ENCODE peak calls at places on chromosomes 16 and 17, in five cellular contexts. K, B, Y, T and O are unnamed samples.

GRCh38 chr16:71426069-71426879 is 15.6 kb downstream of the TLE7 start:
- DNase-seq in K (peak), T (peak), B (peak), Y (peak), O (peak)

GRCh38 chr16:20867585-20867984 is 32.6 kb downstream of the DCUN1D3 start:
- DNase-seq in B (no peak), Y (no peak), K (no peak), T (no peak), O (no peak)

GRCh38 chr16:66735891-66736290 is 15.5 kb downstream of the DYNC1LI2 start:
- DNase-seq in K (no peak), Y (no peak), B (no peak), T (no peak), O (no peak)

GRCh38 chr16:26382607-26383006 is 684.1 kb upstream of the C16orf82 start:
- DNase-seq in K (no peak), B (no peak), T (no peak), Y (no peak), O (no peak)

GRCh38 chr16:53058441-53058840 is 3.6 kb downstream of the CHD9 start:
- DNase-seq in B (no peak), K (no peak), T (no peak), Y (no peak), O (no peak)

GRCh38 chr16:72355561-72355960 is 183.6 kb upstream of the PMFBP1 start:
- DNase-seq in K (no peak), T (no peak), B (no peak), Y (no peak), O (no peak)

GRCh38 chr17:44362964-44363612 is 565 bp downstream of the FAM171A2 start:
- DNase-seq in K (no peak), Y (peak), B (no peak), T (peak), O (no peak)

GRCh38 chr16:19138601-19139000 is 24.8 kb downstream of the ITPRIPL2 start:
- DNase-seq in Y (no peak), K (no peak), T (no peak), B (peak), O (no peak)

GRCh38 chr17:263773-264172 is 82.3 kb upstream of the DOC2B start:
- DNase-seq in Y (no peak), B (no peak), T (no peak), K (no peak), O (no peak)

GRCh38 chr17:35934760-35935159 is 4.2 kb upstream of the RDM1 start:
- DNase-seq in Y (no peak), K (no peak), B (no peak), T (no peak), O (no peak)

GRCh38 chr16:15482068-15482747 is 47.8 kb downstream of the BMERB1 start:
- DNase-seq in K (no peak), B (peak), T (no peak), Y (peak), O (no peak)

GRCh38 chr17:17073627-17074521 is 31.6 kb downstream of the MPRIP start:
- DNase-seq in B (no peak), T (no peak), Y (no peak), K (no peak), O (no peak)

GRCh38 chr16:89688395-89688794 is 1.9 kb downstream of the CDK10 start:
- DNase-seq in B (no peak), T (no peak), Y (no peak), K (no peak), O (no peak)

GRCh38 chr16:70694088-70694487 is 8.2 kb upstream of the MTSS2 start:
- DNase-seq in Y (no peak), T (no peak), B (no peak), K (no peak), O (no peak)

GRCh38 chr17:17528101-17528500 is 31.9 kb upstream of the RASD1 start:
- DNase-seq in B (no peak), Y (no peak), K (no peak), T (no peak), O (no peak)

GRCh38 chr16:10090816-10091215 is 91.4 kb downstream of the GRIN2A start:
- DNase-seq in Y (no peak), T (no peak), B (no peak), K (no peak), O (no peak)

DNA sequence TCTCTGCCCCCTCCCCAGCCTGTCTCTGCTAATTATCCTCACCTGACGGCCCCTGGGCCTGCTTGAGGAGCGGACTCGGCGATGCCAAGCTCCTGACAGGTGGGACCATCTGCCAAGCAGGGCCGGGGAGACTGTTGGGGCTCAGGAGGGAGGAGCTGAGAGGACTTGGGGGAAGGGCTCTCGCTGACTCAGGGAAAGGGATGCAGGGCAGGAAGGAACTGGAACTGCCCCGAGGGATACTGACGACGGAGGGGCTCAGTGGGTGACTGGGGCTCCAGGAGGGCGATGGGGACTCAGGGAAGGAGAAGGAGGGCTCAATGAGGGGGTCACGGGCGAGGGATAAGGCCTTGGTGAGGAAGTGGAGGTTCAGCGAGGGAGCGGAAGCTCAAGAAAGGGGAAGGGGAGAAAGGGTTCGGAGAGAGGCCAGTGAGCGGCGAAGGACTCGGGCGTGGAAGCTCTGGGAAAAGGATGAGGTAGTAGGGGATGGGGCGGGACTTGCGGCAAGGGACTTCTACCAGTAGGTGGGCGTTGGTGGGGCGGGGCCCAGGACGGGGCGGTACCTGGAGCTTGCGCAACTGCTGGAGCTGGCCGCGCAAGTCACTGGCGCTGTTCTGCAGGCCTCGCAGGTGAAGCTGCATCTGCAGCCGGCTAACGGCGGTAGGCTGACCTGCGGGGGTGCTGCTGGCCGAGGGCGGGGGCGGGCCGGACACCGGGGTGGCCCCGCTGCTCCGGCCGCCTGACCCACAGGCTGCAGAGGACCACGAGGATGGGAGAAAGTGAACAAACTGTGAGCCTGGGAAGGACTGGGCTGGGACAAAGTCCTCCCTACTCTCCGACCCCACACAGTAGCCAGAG is 46.5 kb downstream of the SRCIN1 start:
- DNase-seq in B (peak), T (peak), Y (peak), K (peak), O (peak)
- TF ChIP-seq CTCF in B (no peak), T (peak), Y (peak), K (peak), O (peak)

GRCh38 chr17:8150194-8151119 is 1.7 kb downstream of the PER1 start:
- DNase-seq in Y (no peak), K (no peak), T (no peak), B (no peak), O (no peak)

GRCh38 chr17:8147805-8148404 is 4.3 kb downstream of the PER1 start:
- DNase-seq in T (no peak), B (no peak), K (no peak), Y (no peak), O (no peak)

GRCh38 chr17:8148560-8148959 is 3.6 kb downstream of the PER1 start:
- DNase-seq in Y (no peak), T (no peak), B (no peak), K (no peak), O (no peak)

GRCh38 chr17:8151120-8151640 is 1.0 kb downstream of the PER1 start:
- DNase-seq in B (no peak), Y (peak), T (peak), K (peak), O (no peak)

DNA sequence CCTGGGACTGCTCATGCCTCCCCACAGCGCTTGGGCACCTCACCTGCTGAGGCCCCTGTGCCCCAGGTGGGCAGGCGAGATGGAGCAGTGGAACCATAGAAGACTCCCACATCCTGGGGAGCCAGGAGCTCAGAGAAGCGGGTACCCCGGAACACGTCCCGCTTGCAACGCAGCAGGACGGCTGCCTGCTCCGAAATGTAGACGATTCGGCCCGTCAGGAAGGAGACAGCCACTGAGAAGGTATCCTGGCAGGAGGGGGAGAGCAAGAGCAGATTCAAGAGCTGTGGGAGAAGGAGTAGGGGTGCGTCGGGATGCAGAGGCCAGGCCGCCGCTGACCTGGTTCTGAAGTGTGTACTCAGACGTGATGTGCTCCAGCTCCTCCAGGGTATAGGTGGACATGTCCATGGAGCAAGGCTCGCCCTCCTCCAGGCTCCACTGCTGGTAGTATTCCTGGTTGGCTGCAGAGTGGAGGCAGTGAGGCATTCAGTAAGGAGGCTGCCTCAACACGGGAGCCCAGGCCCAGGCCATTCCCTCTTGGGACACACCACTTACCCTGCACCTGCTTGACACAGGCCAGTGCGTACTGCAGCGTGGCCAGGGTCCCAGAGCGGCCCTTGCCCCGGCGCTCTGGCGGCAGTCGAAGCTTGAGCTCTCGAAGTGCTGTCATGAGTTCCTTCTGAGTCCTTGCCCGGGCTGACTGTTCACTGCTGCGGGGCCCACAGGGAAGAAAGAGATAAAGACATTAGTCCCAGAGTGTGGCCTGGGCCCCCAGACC is 2.6 kb downstream of the PER1 start:
- DNase-seq in K (no peak), B (no peak), T (no peak), Y (no peak), O (no peak)
- TF ChIP-seq CTCF in K (no peak), B (no peak), T (no peak), Y (no peak), O (no peak)

GRCh38 chr16:1983544-1984346 is at the start of gene GFER:
- DNase-seq in T (peak), B (peak), Y (peak), K (peak), O (no peak)
- TF ChIP-seq CTCF in T (peak), B (peak), Y (peak), K (peak), O (peak)

GRCh38 chr17:22694362-22695227 is 1002.3 kb downstream of the KCNJ18 start:
- DNase-seq in B (no peak), T (no peak), K (no peak), Y (peak), O (no peak)
- TF ChIP-seq CTCF in B (peak), T (no peak), K (peak), Y (peak), O (peak)

DNA sequence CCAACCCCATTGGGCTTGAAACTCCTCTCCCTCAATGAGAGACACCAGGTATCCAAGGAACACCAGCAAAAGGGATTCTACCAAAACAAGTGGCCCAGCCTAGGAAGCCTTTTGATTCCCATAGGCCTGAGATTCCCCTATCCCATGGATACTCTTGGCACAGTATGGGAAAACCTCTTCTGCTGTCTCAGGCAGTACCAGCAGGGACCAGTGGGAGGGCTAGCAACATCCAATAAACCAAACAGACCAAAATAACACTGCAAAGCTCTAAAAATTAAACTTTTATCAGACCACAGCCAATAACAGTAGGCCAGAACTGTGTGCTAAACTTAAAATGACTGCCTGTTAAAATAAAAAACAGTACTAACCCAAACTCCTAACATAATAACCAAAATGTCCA is 153.9 kb upstream of the CES5A start:
- DNase-seq in B (no peak), K (no peak), Y (no peak), T (no peak), O (no peak)
- TF ChIP-seq CTCF in B (no peak), K (no peak), Y (no peak), T (no peak), O (no peak)

DNA sequence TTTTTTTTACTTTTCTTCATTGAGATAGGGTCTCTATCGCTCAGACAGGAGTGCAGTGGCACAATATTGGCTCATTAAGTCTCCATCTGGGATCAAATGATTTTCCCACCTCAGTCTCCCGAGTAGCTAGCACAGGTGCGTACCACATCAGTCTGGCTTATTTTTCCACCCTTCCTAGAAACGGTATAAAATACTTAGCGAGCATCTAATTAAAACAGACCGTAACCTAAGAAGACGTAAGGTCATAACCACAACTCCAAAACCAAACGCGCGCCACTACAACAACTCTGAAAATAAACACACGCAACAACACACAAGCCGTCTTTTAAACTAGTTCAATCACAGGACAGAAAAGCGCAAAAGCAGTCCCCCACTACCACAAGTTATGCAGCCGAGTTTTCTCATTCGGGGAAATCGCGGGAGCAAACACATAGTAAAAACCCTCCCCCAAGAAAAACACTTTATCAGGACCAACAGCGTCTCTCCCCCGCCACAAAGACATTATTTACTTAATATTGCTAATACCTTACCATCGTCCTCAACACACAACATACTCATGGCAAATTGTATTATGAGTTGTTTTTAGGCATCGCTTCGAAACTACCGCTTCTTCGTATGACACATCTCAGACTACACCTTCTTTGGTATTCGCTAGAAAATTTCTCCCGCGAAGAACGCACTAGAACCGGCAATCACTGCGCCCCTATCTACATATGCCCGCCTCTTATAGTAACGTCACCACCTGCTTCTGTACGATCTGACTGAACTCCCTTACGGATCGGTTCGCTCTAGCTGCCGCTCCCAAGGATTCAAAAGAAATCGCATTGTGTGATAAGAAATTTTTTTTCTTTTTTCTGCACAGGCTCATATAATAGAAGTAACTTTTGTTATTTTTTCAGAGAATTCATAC is 32.8 kb downstream of the TEX14 start:
- DNase-seq in T (peak), K (peak), Y (peak), B (peak), O (peak)
- TF ChIP-seq CTCF in T (no peak), K (no peak), Y (peak), B (no peak), O (no peak)

GRCh38 chr16:75555707-75556512 is at the start of gene TMEM231:
- DNase-seq in B (peak), T (peak), Y (peak), K (peak), O (peak)
- TF ChIP-seq CTCF in B (no peak), T (no peak), Y (no peak), K (peak), O (peak)

DNA sequence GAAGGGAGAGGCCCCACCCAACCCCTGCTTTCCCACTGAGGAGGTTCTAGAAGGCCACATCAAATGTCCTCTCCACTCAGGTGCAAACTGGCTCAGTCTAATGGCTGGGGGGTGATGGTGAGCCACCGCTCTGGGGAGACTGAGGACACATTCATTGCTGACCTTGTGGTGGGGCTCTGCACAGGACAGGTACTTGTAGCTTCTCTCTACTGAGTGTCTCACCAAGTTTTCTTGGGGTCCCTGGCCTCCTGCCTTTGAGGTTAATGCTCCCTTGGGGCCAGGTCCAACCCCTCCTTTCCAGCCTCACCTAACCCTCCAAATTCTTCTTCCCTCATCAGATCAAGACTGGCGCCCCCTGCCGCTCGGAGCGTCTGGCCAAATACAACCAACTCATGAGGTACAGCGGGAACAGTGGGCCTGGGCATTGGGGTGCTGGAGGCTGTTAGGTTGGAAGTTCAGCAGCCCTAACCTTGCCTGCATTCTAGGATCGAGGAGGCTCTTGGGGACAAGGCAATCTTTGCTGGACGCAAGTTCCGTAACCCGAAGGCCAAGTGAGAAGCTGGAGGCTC is 5.7 kb downstream of the ENO3 start:
- DNase-seq in B (no peak), Y (peak), T (no peak), K (peak), O (no peak)
- TF ChIP-seq CTCF in B (no peak), Y (peak), T (peak), K (peak), O (peak)